ENCODE peak calls at places on chromosomes 13 and 19, in eight cellular contexts. W is brain microvascular endothelial cell; T is aorta; H is dorsolateral prefrontal cortex; Q is breast epithelium; A is CD4-positive, alpha-beta T cell; M is HCT116; J is SK-N-SH. E is an unnamed sample.

GRCh38 chr13:52405369-52405766 is 604 bp downstream of the THSD1 start:
- DNase-seq in M (no peak), A (no peak), H (no peak), T (no peak), J (peak; percentile 41), Q (no peak), W (no peak), E (no peak)

GRCh38 chr13:98480915-98481510 is 95.9 kb downstream of the STK24 start:
- DNase-seq in H (no peak), M (no peak), Q (no peak), W (peak; percentile 54), A (no peak), J (peak; percentile 49), T (no peak), E (no peak)

GRCh38 chr13:37127706-37128241 is 22.3 kb upstream of the CSNK1A1L start:
- DNase-seq in A (no peak), M (no peak), W (peak; percentile 50), Q (no peak), T (peak; percentile 52), J (no peak), H (no peak), E (peak; percentile 57)

GRCh38 chr13:37899753-37900152 is 30.2 kb upstream of the TRPC4 start:
- DNase-seq in T (no peak), M (no peak), A (no peak), H (no peak), Q (no peak), W (no peak), J (no peak), E (peak; percentile 2)

GRCh38 chr19:7670150-7670784 is 1.4 kb downstream of the RETN start:
- DNase-seq in T (no peak), M (no peak), A (no peak), J (no peak), Q (no peak), W (no peak), H (peak; percentile 79), E (peak; percentile 31)

GRCh38 chr13:24459234-24459633 is 53.3 kb downstream of the PARP4 start:
- DNase-seq in H (no peak), A (no peak), J (no peak), T (no peak), M (no peak), Q (no peak), W (peak; percentile 48), E (peak; percentile 11)

GRCh38 chr19:38862321-38863059 is 12.7 kb upstream of the HNRNPL start:
- DNase-seq in A (no peak), H (no peak), T (no peak), W (no peak), M (no peak), J (peak; percentile 81), Q (no peak), E (no peak)

GRCh38 chr13:84655677-84656076 is 773.4 kb upstream of the SLITRK1 start:
- DNase-seq in Q (no peak), J (no peak), A (no peak), M (no peak), H (no peak), T (no peak), W (peak; percentile 57), E (no peak)

GRCh38 chr13:30972888-30973377 is 40.5 kb downstream of the TEX26 start:
- DNase-seq in M (no peak), A (no peak), J (no peak), T (no peak), W (no peak), H (no peak), Q (no peak), E (no peak)

GRCh38 chr13:66501187-66501586 is 728.9 kb downstream of the PCDH9 start:
- DNase-seq in T (no peak), W (no peak), A (no peak), H (no peak), J (no peak), Q (no peak), M (no peak), E (no peak)

GRCh38 chr19:19459707-19460251 is 54.3 kb downstream of the GATAD2A start:
- DNase-seq in A (peak; percentile 51), J (no peak), W (peak; percentile 73), H (no peak), T (peak; percentile 69), M (no peak), Q (no peak), E (peak; percentile 32)

GRCh38 chr19:46776927-46777911 is 11.2 kb downstream of the SLC1A5 start:
- DNase-seq in J (peak; percentile 69), M (no peak), W (no peak), T (no peak), A (no peak), Q (no peak), H (no peak), E (no peak)

GRCh38 chr13:64289702-64290101 is 2874.1 kb upstream of the PCDH20 start:
- DNase-seq in J (no peak), Q (no peak), W (no peak), T (no peak), A (no peak), M (no peak), H (no peak), E (no peak)

GRCh38 chr19:29663861-29664752 is 1.2 kb upstream of the PLEKHF1 start:
- DNase-seq in H (no peak), A (no peak), T (no peak), Q (peak; percentile 50), W (peak; percentile 21), M (no peak), J (no peak), E (no peak)

GRCh38 chr13:51832471-51833152 is 12.4 kb downstream of the TMEM272 start:
- DNase-seq in W (no peak), J (peak; percentile 39), M (no peak), H (no peak), A (peak; percentile 50), T (no peak), Q (no peak), E (peak; percentile 30)

GRCh38 chr13:59790626-59791025 is 373.1 kb downstream of the DIAPH3 start:
- DNase-seq in W (peak; percentile 62), Q (no peak), H (no peak), A (no peak), J (no peak), T (no peak), M (no peak), E (no peak)
- H3K27me3 ChIP-seq in W (no peaks in the 10 kb centered on the region), Q (no peaks in the 10 kb centered on the region), H (no peaks in the 10 kb centered on the region), A (no peaks in the 10 kb centered on the region), J (no peaks in the 10 kb centered on the region), T (no peaks in the 10 kb centered on the region), M (no peaks in the 10 kb centered on the region), E (no peaks in the 10 kb centered on the region)

GRCh38 chr19:35446194-35446593 is 1.9 kb upstream of the FFAR2 start:
- DNase-seq in H (no peak), J (no peak), W (no peak), M (no peak), Q (no peak), T (no peak), A (no peak), E (no peak)

GRCh38 chr19:35444735-35445134 is 3.3 kb upstream of the FFAR2 start:
- DNase-seq in J (no peak), M (no peak), T (no peak), H (no peak), Q (no peak), A (no peak), W (no peak), E (no peak)

GRCh38 chr19:35438527-35438926 is 9.5 kb upstream of the FFAR2 start:
- DNase-seq in W (no peak), T (no peak), Q (no peak), J (no peak), H (no peak), M (no peak), A (no peak), E (no peak)

GRCh38 chr19:35439921-35440320 is 8.1 kb upstream of the FFAR2 start:
- DNase-seq in T (no peak), H (no peak), Q (no peak), A (no peak), W (no peak), M (no peak), J (no peak), E (no peak)

GRCh38 chr19:35442091-35442490 is 6.0 kb upstream of the FFAR2 start:
- DNase-seq in J (no peak), A (no peak), M (no peak), T (peak; percentile 63), W (no peak), H (no peak), Q (no peak), E (no peak)
- H3K27me3 ChIP-seq in J (peaks cover 63% of the 10 kb centered on the region), A (peaks cover 2% of the 10 kb centered on the region), M (peaks cover 11% of the 10 kb centered on the region), T (no peaks in the 10 kb centered on the region), W (no peaks in the 10 kb centered on the region), H (no peaks in the 10 kb centered on the region), Q (no peaks in the 10 kb centered on the region), E (peaks cover 9% of the 10 kb centered on the region)

DNA sequence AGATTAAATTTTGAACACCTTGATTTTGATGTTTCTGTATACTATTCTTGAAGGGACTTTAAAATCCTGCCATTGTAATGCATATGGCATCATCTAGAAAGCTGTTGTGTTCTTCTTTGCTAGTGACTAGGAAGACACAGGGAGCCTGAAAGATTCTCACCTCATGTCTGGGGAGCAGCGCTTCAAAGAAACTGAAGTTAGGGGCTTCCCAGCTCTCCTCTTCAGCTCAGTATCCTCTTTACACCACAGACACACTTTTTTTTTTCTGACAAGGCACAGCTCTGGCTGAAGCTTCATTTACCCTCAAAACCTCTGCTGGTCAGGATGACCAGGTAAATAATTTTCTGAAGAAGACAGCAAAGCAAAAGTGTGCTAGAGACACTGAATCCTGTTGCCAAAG is 255.6 kb downstream of the ITGBL1 start:
- DNase-seq in W (no peak), Q (no peak), M (no peak), T (no peak), J (no peak), A (no peak), H (no peak), E (no peak)
- H3K27me3 ChIP-seq in W (no peaks in the 10 kb centered on the region), Q (no peaks in the 10 kb centered on the region), M (no peaks in the 10 kb centered on the region), T (no peaks in the 10 kb centered on the region), J (no peaks in the 10 kb centered on the region), A (no peaks in the 10 kb centered on the region), H (no peaks in the 10 kb centered on the region), E (no peaks in the 10 kb centered on the region)

GRCh38 chr19:49442354-49442753 is 1.0 kb upstream of the SLC17A7 start:
- DNase-seq in H (no peak), M (no peak), J (no peak), A (no peak), Q (no peak), T (no peak), W (no peak), E (peak; percentile 36)

GRCh38 chr19:49440439-49441209 is 703 bp downstream of the SLC17A7 start:
- DNase-seq in Q (no peak), T (no peak), M (no peak), W (no peak), A (no peak), J (no peak), H (no peak), E (no peak)

GRCh38 chr19:49441210-49441959 is at the start of gene SLC17A7:
- DNase-seq in H (no peak), J (peak; percentile 85), W (no peak), M (no peak), T (peak; percentile 69), Q (no peak), A (no peak), E (no peak)

GRCh38 chr19:49442793-49443365 is 1.6 kb upstream of the SLC17A7 start:
- DNase-seq in Q (peak; percentile 94), A (no peak), T (peak; percentile 97), W (peak; percentile 87), M (peak; percentile 82), J (peak; percentile 91), H (no peak), E (peak; percentile 98)

DNA sequence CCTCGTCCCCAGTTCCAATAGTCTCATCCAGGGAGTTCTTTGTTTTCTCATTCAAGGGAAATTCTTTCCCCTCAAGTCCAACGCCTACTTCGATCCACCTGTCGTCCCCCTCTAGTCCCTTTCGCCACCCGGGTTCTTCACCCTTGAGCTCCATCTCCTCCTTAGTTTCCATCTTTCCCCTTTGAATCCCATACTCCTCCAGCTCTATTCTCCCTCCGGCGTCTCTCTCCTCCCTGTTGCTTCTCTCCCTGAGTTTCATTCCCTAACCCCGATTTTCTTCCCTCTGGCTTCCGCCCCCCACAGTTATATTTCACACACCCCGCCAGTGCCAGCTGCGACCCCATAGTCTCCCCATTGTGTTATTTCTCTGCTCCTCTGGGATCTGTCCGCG is 628 bp upstream of the SLC17A7 start:
- DNase-seq in Q (no peak), W (no peak), H (no peak), J (peak; percentile 10), A (no peak), M (no peak), T (no peak), E (no peak)
- H3K27me3 ChIP-seq in Q (no peaks in the 10 kb centered on the region), W (peaks cover 47% of the 10 kb centered on the region), H (peaks cover 38% of the 10 kb centered on the region), J (peaks cover 48% of the 10 kb centered on the region), A (peaks cover 54% of the 10 kb centered on the region), M (peaks cover 21% of the 10 kb centered on the region), T (no peaks in the 10 kb centered on the region), E (peaks cover 52% of the 10 kb centered on the region)

E was measured in MG63.